ENCODE peak calls at places on chromosomes 13 and 19, in seven cellular contexts. E is A549, X is PC-3, V is ascending aorta, Y is esophagus squamous epithelium, U is lung, L is dorsolateral prefrontal cortex. M is an unnamed sample.

GRCh38 chr19:15154002-15154612 is 46.7 kb downstream of the NOTCH3 start:
- DNase-seq in Y (no peak), V (no peak), X (peak), L (no peak), U (no peak), E (peak), M (no peak)

GRCh38 chr19:18119243-18120105 is 21.9 kb downstream of the MAST3 start:
- DNase-seq in U (no peak), Y (no peak), L (peak), E (no peak), V (no peak), X (no peak), M (no peak)

GRCh38 chr19:46411088-46412033 is 2.0 kb downstream of the CCDC8 start:
- DNase-seq in V (no peak), X (no peak), Y (no peak), L (no peak), E (no peak), U (no peak), M (no peak)

GRCh38 chr13:28286263-28286662 is 147.9 kb downstream of the PAN3 start:
- DNase-seq in E (no peak), U (no peak), L (no peak), X (no peak), V (no peak), Y (no peak), M (no peak)

GRCh38 chr13:44230736-44231135 is 142.9 kb upstream of the SERP2 start:
- DNase-seq in E (no peak), U (no peak), Y (no peak), X (peak), L (no peak), V (no peak), M (no peak)

GRCh38 chr13:61685683-61686013 is 270.0 kb upstream of the PCDH20 start:
- DNase-seq in U (no peak), L (no peak), Y (no peak), E (peak), X (no peak), V (no peak), M (no peak)

GRCh38 chr19:46678110-46678732 is 17.2 kb upstream of the DACT3 start:
- DNase-seq in E (peak), Y (no peak), U (no peak), V (no peak), L (no peak), X (peak), M (no peak)

GRCh38 chr13:91132381-91132780 is 215.1 kb upstream of the MIR17HG start:
- DNase-seq in U (no peak), X (no peak), E (no peak), Y (no peak), L (no peak), V (no peak), M (no peak)

GRCh38 chr13:112734696-112735547 is 45.1 kb downstream of the ATP11A start:
- DNase-seq in E (no peak), V (no peak), L (no peak), Y (no peak), X (no peak), U (no peak), M (no peak)
- H3K4me3 ChIP-seq in E (no peak), V (no peak), L (no peak), Y (no peak), X (no peak), U (no peak), M (no peak)

DNA sequence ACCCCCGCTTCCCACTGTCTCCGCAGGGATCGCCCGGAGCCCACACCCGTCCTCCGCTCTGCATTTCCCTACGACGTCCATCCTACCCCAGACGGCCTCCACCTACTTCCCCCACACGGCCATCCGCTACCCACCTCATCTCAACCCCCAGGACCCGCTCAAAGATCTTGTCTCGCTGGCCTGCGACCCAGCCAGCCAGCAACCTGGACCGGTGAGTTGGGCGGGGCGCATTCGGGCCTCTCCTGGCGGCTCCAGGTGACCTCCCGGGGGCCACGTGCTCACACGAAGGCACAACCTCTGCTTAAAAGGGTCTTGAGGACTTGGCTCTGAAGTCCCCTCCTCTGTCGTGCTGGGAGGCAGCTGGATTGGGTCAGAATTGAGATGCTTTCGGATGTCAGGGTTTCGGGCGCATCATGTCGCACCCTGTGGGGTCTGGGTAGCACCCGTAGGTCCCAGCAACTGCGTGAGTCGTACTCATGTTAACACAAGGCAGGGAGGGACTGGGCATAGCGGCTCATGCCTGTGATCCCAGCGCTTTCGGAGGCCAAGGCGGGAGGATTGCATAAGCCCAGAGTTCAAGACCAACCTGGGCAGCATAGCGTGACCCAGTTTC is 27.8 kb downstream of the SMIM24 start:
- DNase-seq in X (no peak), V (no peak), L (no peak), Y (no peak), U (no peak), E (no peak), M (no peak)
- H3K27ac ChIP-seq in X (no peak), V (peak), L (no peak), Y (peak), U (no peak), E (peak), M (peak)

GRCh38 chr13:108609353-108609752 is 20.1 kb upstream of the MYO16 start:
- DNase-seq in E (peak), U (no peak), Y (no peak), X (peak), V (no peak), L (no peak), M (no peak)
- TF ChIP-seq CTCF in E (peak), U (no peak), Y (no peak), X (peak), V (no peak), L (peak), M (peak)

GRCh38 chr19:35845215-35846037 is 6.9 kb downstream of the NPHS1 start:
- DNase-seq in V (no peak), E (peak), L (no peak), X (peak), U (no peak), Y (no peak), M (no peak)
- H3K4me3 ChIP-seq in V (peak), E (peak), L (peak), X (peak), U (no peak), Y (peak), M (peak)

DNA sequence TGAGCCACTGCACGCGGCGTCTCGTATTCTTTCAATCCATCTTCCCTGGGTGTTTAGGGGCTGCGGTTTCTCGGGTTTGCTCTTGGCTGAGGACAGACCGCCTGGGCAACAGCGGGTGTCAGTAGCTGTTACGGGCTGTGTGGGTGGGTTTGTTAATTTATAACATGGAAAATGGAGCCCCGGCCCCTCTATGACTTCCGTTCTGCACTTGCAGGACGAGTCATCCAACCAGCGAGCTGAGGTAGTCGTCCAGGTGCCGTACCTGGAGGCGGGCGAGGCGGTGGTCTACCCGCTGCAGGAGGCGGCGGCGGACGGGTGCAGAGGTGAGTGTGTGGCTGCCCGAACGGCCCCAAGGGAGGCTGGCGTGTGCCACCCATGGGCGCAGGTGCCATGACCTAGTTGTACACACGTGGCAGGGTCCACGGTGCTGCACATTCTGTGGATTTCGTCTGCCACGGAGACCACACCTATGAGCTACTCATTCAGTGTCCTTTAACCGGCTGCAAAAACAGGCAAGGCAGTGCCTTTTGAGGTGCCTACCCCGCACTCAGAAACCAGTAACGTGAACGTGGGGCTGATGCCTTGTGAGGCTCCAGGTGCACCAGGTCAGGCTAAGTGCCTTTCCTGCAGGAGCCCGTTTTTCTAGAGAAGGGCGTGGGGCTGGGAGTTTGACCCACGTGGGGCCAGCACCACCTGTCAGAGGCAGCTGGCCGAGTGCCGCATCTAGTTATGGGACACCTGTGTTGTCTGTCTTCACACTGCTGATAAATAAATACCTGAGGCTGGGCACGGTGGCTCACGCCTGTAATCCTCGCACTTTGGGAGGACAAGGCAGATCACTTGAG is 10.9 kb downstream of the POLR2E start:
- DNase-seq in V (no peak), X (no peak), U (no peak), L (no peak), E (no peak), Y (no peak), M (no peak)
- H3K27ac ChIP-seq in V (no peak), X (no peak), U (no peak), L (no peak), E (no peak), Y (no peak), M (no peak)

GRCh38 chr19:1383311-1384084 is at the start of gene NDUFS7:
- DNase-seq in E (peak), V (peak), U (peak), X (peak), L (peak), Y (peak), M (peak)
- TF ChIP-seq CTCF in E (peak), V (peak), U (no peak), X (no peak), L (no peak), Y (peak), M (peak)

GRCh38 chr13:49546559-49546958 is 38.8 kb downstream of the RCBTB1 start:
- DNase-seq in U (no peak), E (no peak), Y (no peak), L (no peak), X (no peak), V (no peak), M (no peak)

GRCh38 chr13:49540552-49540951 is 44.8 kb downstream of the PHF11 start:
- DNase-seq in E (no peak), Y (no peak), X (peak), U (no peak), V (no peak), L (no peak), M (no peak)

GRCh38 chr13:49543656-49544055 is 41.7 kb downstream of the RCBTB1 start:
- DNase-seq in X (no peak), L (no peak), V (no peak), Y (no peak), E (no peak), U (no peak), M (no peak)

GRCh38 chr13:49549289-49549688 is 36.1 kb downstream of the RCBTB1 start:
- DNase-seq in Y (no peak), V (no peak), X (no peak), E (no peak), U (no peak), L (no peak), M (no peak)

DNA sequence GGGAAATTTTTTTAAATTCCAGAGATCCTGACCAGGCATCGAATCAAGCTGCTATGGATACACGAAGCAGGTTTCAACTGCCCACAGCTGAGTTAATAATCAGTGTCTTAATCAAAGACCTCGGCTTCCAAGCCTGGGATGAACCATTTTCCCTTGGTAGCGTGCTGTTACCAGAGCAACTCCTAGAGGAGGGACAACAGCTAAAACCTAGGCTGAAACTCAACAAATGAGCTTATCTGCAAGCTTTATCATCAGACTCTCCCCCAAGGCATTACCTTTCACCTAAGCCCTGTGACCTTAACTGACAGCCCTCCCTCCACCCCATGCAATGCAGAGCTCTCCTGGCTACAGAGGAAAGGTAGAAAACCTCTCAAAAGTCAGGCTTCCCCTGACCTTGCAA is 39.7 kb downstream of the RCBTB1 start:
- DNase-seq in X (no peak), Y (no peak), E (no peak), V (no peak), L (no peak), U (no peak), M (no peak)
- H3K4me3 ChIP-seq in X (no peak), Y (no peak), E (no peak), V (no peak), L (no peak), U (no peak), M (no peak)